ENCODE peak calls at places on chromosome 4, in six cellular contexts. One of them, this sample, is unnamed.

GRCh38 chr4:102174800-102175199 is 170.5 kb downstream of the SLC39A8 start:
- DNase-seq in breast epithelium: no peak
- DNase-seq in GM12878: no peak
- DNase-seq in HCT116: no peak
- DNase-seq in transverse colon: no peak
- DNase-seq in spleen: no peak
- DNase-seq in this sample: no peak

GRCh38 chr4:26076896-26077295 is 162.9 kb downstream of the SMIM20 start:
- DNase-seq in HCT116: no peak
- DNase-seq in breast epithelium: no peak
- DNase-seq in transverse colon: no peak
- DNase-seq in spleen: no peak
- DNase-seq in GM12878: no peak
- DNase-seq in this sample: no peak

GRCh38 chr4:10115657-10116624 is 658 bp downstream of the WDR1 start:
- DNase-seq in transverse colon: peak; percentile 87
- DNase-seq in HCT116: peak; percentile 28
- DNase-seq in breast epithelium: peak; percentile 78
- DNase-seq in GM12878: peak; percentile 23
- DNase-seq in spleen: peak; percentile 95
- DNase-seq in this sample: no peak

GRCh38 chr4:95204873-95205272 is 343.9 kb downstream of the UNC5C start:
- DNase-seq in transverse colon: no peak
- DNase-seq in breast epithelium: no peak
- DNase-seq in GM12878: no peak
- DNase-seq in HCT116: peak; percentile 12
- DNase-seq in spleen: no peak
- DNase-seq in this sample: no peak

GRCh38 chr4:81807927-81808672 is 336.4 kb upstream of the RASGEF1B start:
- DNase-seq in transverse colon: no peak
- DNase-seq in GM12878: no peak
- DNase-seq in breast epithelium: no peak
- DNase-seq in HCT116: no peak
- DNase-seq in spleen: no peak
- DNase-seq in this sample: no peak

GRCh38 chr4:61555789-61556188 is 355.7 kb downstream of the ADGRL3 start:
- DNase-seq in breast epithelium: no peak
- DNase-seq in HCT116: no peak
- DNase-seq in spleen: no peak
- DNase-seq in GM12878: no peak
- DNase-seq in transverse colon: peak; percentile 22
- DNase-seq in this sample: no peak

GRCh38 chr4:176340871-176341685 is 21.3 kb downstream of the SPCS3 start:
- DNase-seq in HCT116: no peak
- DNase-seq in spleen: no peak
- DNase-seq in GM12878: no peak
- DNase-seq in breast epithelium: no peak
- DNase-seq in transverse colon: no peak
- DNase-seq in this sample: no peak

GRCh38 chr4:6616087-6616995 is 24.1 kb upstream of the MRFAP1 start:
- DNase-seq in spleen: peak; percentile 47
- DNase-seq in HCT116: no peak
- DNase-seq in GM12878: no peak
- DNase-seq in breast epithelium: no peak
- DNase-seq in transverse colon: no peak
- DNase-seq in this sample: no peak

GRCh38 chr4:2932951-2933565 is 30.1 kb downstream of the NOP14 start:
- DNase-seq in HCT116: no peak
- DNase-seq in breast epithelium: no peak
- DNase-seq in transverse colon: no peak
- DNase-seq in GM12878: no peak
- DNase-seq in spleen: no peak
- DNase-seq in this sample: no peak

GRCh38 chr4:126915999-126916625 is 716.6 kb upstream of the INTU start:
- DNase-seq in transverse colon: no peak
- DNase-seq in spleen: no peak
- DNase-seq in breast epithelium: no peak
- DNase-seq in GM12878: no peak
- DNase-seq in HCT116: no peak
- DNase-seq in this sample: no peak

GRCh38 chr4:168631241-168632151 is 134.6 kb downstream of the PALLD start:
- DNase-seq in spleen: peak; percentile 76
- DNase-seq in breast epithelium: peak; percentile 42
- DNase-seq in GM12878: no peak
- DNase-seq in transverse colon: peak; percentile 60
- DNase-seq in HCT116: no peak
- DNase-seq in this sample: no peak

GRCh38 chr4:168632246-168632832 is 135.5 kb downstream of the PALLD start:
- DNase-seq in GM12878: no peak
- DNase-seq in spleen: no peak
- DNase-seq in HCT116: no peak
- DNase-seq in transverse colon: no peak
- DNase-seq in breast epithelium: no peak
- DNase-seq in this sample: no peak

GRCh38 chr4:168629561-168629960 is 132.7 kb downstream of the PALLD start:
- DNase-seq in GM12878: no peak
- DNase-seq in HCT116: no peak
- DNase-seq in spleen: no peak
- DNase-seq in transverse colon: no peak
- DNase-seq in breast epithelium: no peak
- DNase-seq in this sample: no peak

GRCh38 chr4:168628251-168628650 is 131.4 kb downstream of the PALLD start:
- DNase-seq in GM12878: no peak
- DNase-seq in transverse colon: no peak
- DNase-seq in spleen: no peak
- DNase-seq in breast epithelium: no peak
- DNase-seq in HCT116: no peak
- DNase-seq in this sample: no peak

DNA sequence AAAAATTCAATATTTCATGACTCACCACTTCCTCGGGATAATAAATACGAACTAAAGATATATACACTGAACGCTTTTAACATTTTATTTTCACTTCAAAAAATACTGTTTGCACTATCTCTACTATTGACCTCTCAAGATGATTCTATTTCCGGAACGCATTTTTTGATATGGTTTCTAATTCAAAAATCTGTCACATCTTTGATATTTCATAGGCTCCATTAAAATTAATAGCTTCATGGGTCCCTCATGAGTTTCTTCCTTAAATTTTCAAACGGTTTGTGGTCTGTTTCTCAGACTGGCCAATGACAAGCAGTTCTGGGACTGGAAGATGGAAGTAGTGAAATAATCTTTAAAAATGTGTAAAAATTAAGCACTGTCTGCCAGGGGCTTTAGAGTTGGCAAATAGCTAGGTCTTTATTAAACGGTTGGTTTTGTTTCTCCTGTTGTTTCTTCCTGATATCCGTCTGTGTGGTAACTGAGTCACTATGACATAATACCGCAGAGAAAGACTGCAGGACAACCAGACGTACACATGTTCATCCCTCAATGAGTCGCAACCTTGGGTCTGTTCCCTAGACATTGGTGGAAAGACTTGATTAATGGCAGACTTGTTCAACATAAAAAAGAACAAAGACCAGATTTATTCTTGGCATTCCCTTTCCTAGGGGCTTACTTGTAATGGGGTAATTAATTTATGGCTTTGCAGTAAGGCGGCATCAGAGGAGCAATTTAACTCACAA is 133.8 kb downstream of the PALLD start:
- DNase-seq in spleen: no peak
- DNase-seq in HCT116: no peak
- DNase-seq in breast epithelium: no peak
- DNase-seq in GM12878: no peak
- DNase-seq in transverse colon: no peak
- DNase-seq in this sample: no peak
- H3K4me3 ChIP-seq in spleen: no peak overlapping the region
- H3K4me3 ChIP-seq in HCT116: peak overlapping the region; percentile 73
- H3K4me3 ChIP-seq in breast epithelium: peak overlapping the region; percentile 43
- H3K4me3 ChIP-seq in GM12878: no peak overlapping the region
- H3K4me3 ChIP-seq in transverse colon: no peak overlapping the region
- H3K4me3 ChIP-seq in this sample: peak overlapping the region; percentile 58

DNA sequence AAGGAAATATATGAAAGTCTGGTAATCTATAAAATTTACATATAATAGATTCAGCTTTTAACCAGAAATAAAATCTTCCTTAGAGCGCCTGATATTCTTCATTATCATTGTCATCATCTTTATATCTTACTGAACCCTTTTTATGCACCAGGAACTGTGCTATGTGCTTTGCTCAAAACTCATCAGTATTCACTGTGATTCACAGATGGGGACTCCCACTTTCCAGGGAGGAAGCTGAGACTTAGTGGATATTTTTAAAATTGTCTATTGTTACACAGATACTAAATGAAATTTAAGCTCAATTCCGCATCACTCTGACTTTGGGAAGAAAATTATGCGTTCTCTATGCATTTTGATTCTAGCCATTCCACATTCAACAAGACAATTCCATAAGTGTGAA is 34.8 kb upstream of the SULT1E1 start:
- DNase-seq in HCT116: no peak
- DNase-seq in GM12878: no peak
- DNase-seq in transverse colon: no peak
- DNase-seq in spleen: no peak
- DNase-seq in breast epithelium: no peak
- DNase-seq in this sample: no peak
- TF ChIP-seq POLR2AphosphoS5 in HCT116: no peak
- TF ChIP-seq POLR2AphosphoS5 in GM12878: no peak
- TF ChIP-seq POLR2AphosphoS5 in transverse colon: no peak
- TF ChIP-seq POLR2AphosphoS5 in spleen: no peak
- TF ChIP-seq POLR2AphosphoS5 in breast epithelium: no peak
- TF ChIP-seq POLR2AphosphoS5 in this sample: no peak

DNA sequence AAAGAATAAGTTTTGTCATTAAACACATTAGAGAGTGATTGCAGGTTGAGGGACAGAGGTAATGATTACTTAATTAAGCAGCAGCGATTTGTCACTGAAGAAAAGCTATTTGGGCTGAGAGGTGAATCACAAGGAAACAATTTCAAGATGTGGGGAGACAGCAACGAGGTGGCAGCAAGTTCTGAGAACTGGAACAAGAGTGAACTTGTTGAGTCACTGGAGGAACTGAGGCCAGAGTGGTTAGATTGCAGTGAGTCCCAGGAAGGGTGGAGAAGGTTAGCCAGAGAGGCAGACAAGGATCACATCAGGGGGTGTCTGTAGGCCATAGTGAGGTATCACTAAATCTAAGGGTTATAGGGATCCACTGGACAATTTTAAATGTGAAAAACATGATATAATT is 57.9 kb upstream of the TMPRSS11A start:
- DNase-seq in spleen: no peak
- DNase-seq in HCT116: peak; percentile 51
- DNase-seq in transverse colon: no peak
- DNase-seq in breast epithelium: no peak
- DNase-seq in GM12878: no peak
- DNase-seq in this sample: no peak
- H3K4me3 ChIP-seq in spleen: no peak overlapping the region
- H3K4me3 ChIP-seq in HCT116: no peak overlapping the region
- H3K4me3 ChIP-seq in transverse colon: no peak overlapping the region
- H3K4me3 ChIP-seq in breast epithelium: no peak overlapping the region
- H3K4me3 ChIP-seq in GM12878: no peak overlapping the region
- H3K4me3 ChIP-seq in this sample: no peak overlapping the region

DNA sequence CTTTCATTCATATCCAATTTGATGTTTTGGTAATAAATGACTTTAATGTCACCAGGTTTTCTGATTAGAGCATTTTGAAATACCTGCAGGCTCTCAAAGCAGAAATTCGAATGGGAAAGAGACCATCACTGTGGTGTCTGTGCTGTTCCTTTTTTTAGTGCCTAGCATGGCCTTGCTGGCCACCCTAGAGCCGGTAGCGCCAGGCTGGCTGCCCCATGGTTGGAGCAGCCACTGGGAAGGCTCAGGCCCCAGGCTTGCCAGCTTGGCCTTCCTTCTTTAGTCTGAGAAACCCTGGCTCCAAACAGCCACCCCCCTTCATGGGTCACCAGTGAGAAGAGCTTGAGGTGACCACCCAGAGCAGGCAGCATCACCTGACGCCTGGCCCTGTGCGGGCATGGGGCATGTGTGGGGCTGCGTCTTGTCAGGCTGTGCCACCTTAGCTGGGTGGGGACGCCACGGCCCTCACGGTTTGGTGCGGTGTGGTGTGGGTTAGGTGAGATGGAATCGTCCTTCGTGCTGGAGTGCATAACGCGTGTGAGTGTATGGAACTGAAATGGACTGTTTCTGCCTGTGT is 30.0 kb downstream of the TRMT44 start:
- DNase-seq in transverse colon: no peak
- DNase-seq in breast epithelium: no peak
- DNase-seq in spleen: no peak
- DNase-seq in HCT116: no peak
- DNase-seq in GM12878: no peak
- DNase-seq in this sample: no peak
- TF ChIP-seq POLR2AphosphoS5 in transverse colon: no peak
- TF ChIP-seq POLR2AphosphoS5 in breast epithelium: no peak
- TF ChIP-seq POLR2AphosphoS5 in spleen: no peak
- TF ChIP-seq POLR2AphosphoS5 in HCT116: no peak
- TF ChIP-seq POLR2AphosphoS5 in GM12878: no peak
- TF ChIP-seq POLR2AphosphoS5 in this sample: no peak

DNA sequence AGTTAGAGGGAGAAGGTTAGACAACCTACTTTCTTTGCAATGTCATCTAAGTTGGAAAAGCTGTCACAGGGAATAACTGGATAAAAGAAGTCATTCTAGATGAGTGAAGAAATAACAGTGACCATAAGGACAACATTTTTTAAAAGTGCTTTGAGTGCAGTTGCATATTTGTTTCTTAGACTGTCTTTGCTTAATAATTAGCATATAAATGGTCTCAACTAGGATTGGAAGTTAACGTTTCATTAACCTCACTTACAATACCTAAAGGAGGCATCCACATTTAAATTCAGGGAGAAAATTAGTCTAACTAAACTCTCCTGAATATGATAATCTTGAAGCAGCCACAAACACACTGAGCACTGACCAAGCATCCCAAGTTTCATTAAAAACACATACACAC is 780.8 kb downstream of the PCDH18 start:
- DNase-seq in HCT116: no peak
- DNase-seq in spleen: no peak
- DNase-seq in transverse colon: no peak
- DNase-seq in breast epithelium: no peak
- DNase-seq in GM12878: no peak
- DNase-seq in this sample: no peak
- H3K4me3 ChIP-seq in HCT116: no peak overlapping the region
- H3K4me3 ChIP-seq in spleen: no peak overlapping the region
- H3K4me3 ChIP-seq in transverse colon: no peak overlapping the region
- H3K4me3 ChIP-seq in breast epithelium: no peak overlapping the region
- H3K4me3 ChIP-seq in GM12878: no peak overlapping the region
- H3K4me3 ChIP-seq in this sample: no peak overlapping the region

This sample was measured in vagina.